ENCODE peak calls at places on chromosome 4, in eight cellular contexts. C, Y, P, S, Z, M, N and H are unnamed samples.

GRCh38 chr4:38056024-38056685 is 96.0 kb downstream of the PTTG2 start:
- DNase-seq in C (no peak), Y (no peak), P (no peak), S (no peak), Z (no peak), M (no peak), N (no peak), H (no peak)

GRCh38 chr4:141702472-141703182 is 66.2 kb downstream of the IL15 start:
- DNase-seq in C (no peak), Y (peak; percentile 43), P (peak; percentile 26), S (peak; percentile 64), Z (no peak), M (no peak), N (no peak), H (no peak)

GRCh38 chr4:157023941-157024340 is 52.0 kb upstream of the GLRB start:
- DNase-seq in C (no peak), Y (no peak), P (no peak), S (no peak), Z (no peak), M (no peak), N (no peak), H (no peak)

GRCh38 chr4:119833611-119834010 is 205.0 kb upstream of the PDE5A start:
- DNase-seq in C (no peak), Y (no peak), P (no peak), S (no peak), Z (no peak), M (no peak), N (no peak), H (no peak)

GRCh38 chr4:181030961-181031360 is 1212.2 kb upstream of the TENM3 start:
- DNase-seq in C (no peak), Y (no peak), P (no peak), S (no peak), Z (no peak), M (no peak), N (no peak), H (no peak)

GRCh38 chr4:176579233-176579632 is 213.5 kb downstream of the VEGFC start:
- DNase-seq in C (no peak), Y (no peak), P (no peak), S (no peak), Z (no peak), M (no peak), N (no peak), H (no peak)

GRCh38 chr4:100188829-100189228 is 1.4 kb downstream of the DDIT4L start:
- DNase-seq in C (no peak), Y (no peak), P (peak; percentile 41), S (no peak), Z (no peak), M (no peak), N (no peak), H (no peak)

GRCh38 chr4:478373-478772 is 20.6 kb downstream of the ZNF721 start:
- DNase-seq in C (no peak), Y (peak; percentile 62), P (no peak), S (no peak), Z (no peak), M (no peak), N (no peak), H (no peak)

GRCh38 chr4:140080883-140081282 is 73.1 kb downstream of the MAML3 start:
- DNase-seq in C (no peak), Y (no peak), P (no peak), S (no peak), Z (no peak), M (no peak), N (no peak), H (no peak)

GRCh38 chr4:76987685-76988084 is 38.1 kb downstream of the SEPTIN11 start:
- DNase-seq in C (no peak), Y (no peak), P (no peak), S (no peak), Z (no peak), M (no peak), N (no peak), H (no peak)

GRCh38 chr4:133969202-133969873 is 232.3 kb downstream of the PABPC4L start:
- DNase-seq in C (no peak), Y (peak; percentile 66), P (no peak), S (no peak), Z (no peak), M (peak; percentile 17), N (no peak), H (no peak)

GRCh38 chr4:68498413-68499007 is 51.2 kb downstream of the TMPRSS11E start:
- DNase-seq in C (peak; percentile 51), Y (peak; percentile 70), P (no peak), S (peak; percentile 60), Z (peak; percentile 70), M (peak; percentile 72), N (peak; percentile 61), H (peak; percentile 36)

GRCh38 chr4:41072021-41072777 is 142.1 kb downstream of the APBB2 start:
- DNase-seq in C (no peak), Y (peak; percentile 16), P (no peak), S (no peak), Z (no peak), M (no peak), N (no peak), H (no peak)

GRCh38 chr4:61517144-61517543 is 317.0 kb downstream of the ADGRL3 start:
- DNase-seq in C (peak; percentile 45), Y (no peak), P (no peak), S (peak; percentile 90), Z (no peak), M (no peak), N (no peak), H (no peak)

GRCh38 chr4:84803121-84803520 is 163.4 kb downstream of the WDFY3 start:
- DNase-seq in C (no peak), Y (no peak), P (no peak), S (no peak), Z (no peak), M (no peak), N (no peak), H (no peak)

GRCh38 chr4:127048371-127049085 is 584.2 kb upstream of the INTU start:
- DNase-seq in C (no peak), Y (peak; percentile 19), P (no peak), S (no peak), Z (no peak), M (no peak), N (no peak), H (no peak)